ENCODE peak calls at places on chromosomes 4 and X, in six cellular contexts. One of them, this sample, is unnamed. For H3K4me1, the result is how much of the 10 kb centered on the place peaks cover.

GRCh38 chr4:149841686-149842085 is 26.0 kb upstream of the IQCM start:
- DNase-seq in mesenchymal stem cell: no peak
- DNase-seq in sigmoid colon: no peak
- DNase-seq in body of pancreas: no peak
- DNase-seq in lower lobe of right lung: no peak
- DNase-seq in left lung: no peak
- DNase-seq in this sample: no peak

GRCh38 chrX:98114026-98114425 is 1230.3 kb downstream of the RPA4 start:
- DNase-seq in lower lobe of right lung: no peak
- DNase-seq in left lung: no peak
- DNase-seq in body of pancreas: no peak
- DNase-seq in mesenchymal stem cell: no peak
- DNase-seq in sigmoid colon: no peak
- DNase-seq in this sample: no peak

GRCh38 chr4:17018013-17018412 is 119.6 kb upstream of the LDB2 start:
- DNase-seq in sigmoid colon: no peak
- DNase-seq in body of pancreas: no peak
- DNase-seq in left lung: no peak
- DNase-seq in mesenchymal stem cell: no peak
- DNase-seq in lower lobe of right lung: no peak
- DNase-seq in this sample: no peak

GRCh38 chr4:20252656-20253271 is 1.1 kb downstream of the SLIT2 start:
- DNase-seq in left lung: peak
- DNase-seq in lower lobe of right lung: peak
- DNase-seq in mesenchymal stem cell: peak
- DNase-seq in body of pancreas: peak
- DNase-seq in sigmoid colon: peak
- DNase-seq in this sample: peak

GRCh38 chr4:2818351-2818939 is 25.2 kb upstream of the ADD1 start:
- DNase-seq in mesenchymal stem cell: no peak
- DNase-seq in lower lobe of right lung: no peak
- DNase-seq in left lung: no peak
- DNase-seq in sigmoid colon: no peak
- DNase-seq in body of pancreas: no peak
- DNase-seq in this sample: no peak

GRCh38 chr4:75662626-75663025 is 10.6 kb downstream of the G3BP2 start:
- DNase-seq in mesenchymal stem cell: peak
- DNase-seq in left lung: no peak
- DNase-seq in lower lobe of right lung: no peak
- DNase-seq in body of pancreas: no peak
- DNase-seq in sigmoid colon: no peak
- DNase-seq in this sample: no peak

GRCh38 chr4:74018116-74018515 is 19.6 kb upstream of the CXCL5 start:
- DNase-seq in body of pancreas: no peak
- DNase-seq in mesenchymal stem cell: peak
- DNase-seq in sigmoid colon: no peak
- DNase-seq in lower lobe of right lung: no peak
- DNase-seq in left lung: no peak
- DNase-seq in this sample: no peak

GRCh38 chr4:169621754-169622481 is 1.5 kb downstream of the CLCN3 start:
- DNase-seq in lower lobe of right lung: no peak
- DNase-seq in sigmoid colon: no peak
- DNase-seq in left lung: no peak
- DNase-seq in body of pancreas: no peak
- DNase-seq in mesenchymal stem cell: peak
- DNase-seq in this sample: no peak

GRCh38 chr4:87118826-87119225 is 101.6 kb downstream of the KLHL8 start:
- DNase-seq in left lung: no peak
- DNase-seq in lower lobe of right lung: no peak
- DNase-seq in mesenchymal stem cell: peak
- DNase-seq in sigmoid colon: no peak
- DNase-seq in body of pancreas: no peak
- DNase-seq in this sample: no peak

GRCh38 chrX:30657542-30658238 is 4.5 kb downstream of the GK start:
- DNase-seq in mesenchymal stem cell: no peak
- DNase-seq in left lung: no peak
- DNase-seq in lower lobe of right lung: no peak
- DNase-seq in body of pancreas: no peak
- DNase-seq in sigmoid colon: no peak
- DNase-seq in this sample: no peak

GRCh38 chr4:139933541-139933940 is 220.4 kb downstream of the MAML3 start:
- DNase-seq in sigmoid colon: no peak
- DNase-seq in lower lobe of right lung: no peak
- DNase-seq in left lung: no peak
- DNase-seq in mesenchymal stem cell: no peak
- DNase-seq in body of pancreas: peak
- DNase-seq in this sample: no peak

GRCh38 chr4:184298255-184298654 is 80.6 kb upstream of the ENPP6 start:
- DNase-seq in mesenchymal stem cell: no peak
- DNase-seq in lower lobe of right lung: no peak
- DNase-seq in sigmoid colon: no peak
- DNase-seq in left lung: no peak
- DNase-seq in body of pancreas: no peak
- DNase-seq in this sample: no peak

GRCh38 chr4:22019676-22020075 is 71.1 kb upstream of the KCNIP4 start:
- DNase-seq in lower lobe of right lung: no peak
- DNase-seq in sigmoid colon: no peak
- DNase-seq in left lung: no peak
- DNase-seq in mesenchymal stem cell: no peak
- DNase-seq in body of pancreas: no peak
- DNase-seq in this sample: no peak

GRCh38 chr4:30722092-30722915 is 2.1 kb downstream of the PCDH7 start:
- DNase-seq in sigmoid colon: peak
- DNase-seq in mesenchymal stem cell: no peak
- DNase-seq in left lung: peak
- DNase-seq in body of pancreas: no peak
- DNase-seq in lower lobe of right lung: no peak
- DNase-seq in this sample: no peak

GRCh38 chr4:94451669-94452475 is at the start of gene PDLIM5:
- DNase-seq in lower lobe of right lung: peak
- DNase-seq in body of pancreas: peak
- DNase-seq in mesenchymal stem cell: peak
- DNase-seq in left lung: peak
- DNase-seq in sigmoid colon: peak
- DNase-seq in this sample: peak

GRCh38 chrX:110678591-110678990 is 117.0 kb downstream of the CHRDL1 start:
- DNase-seq in body of pancreas: no peak
- DNase-seq in lower lobe of right lung: no peak
- DNase-seq in sigmoid colon: no peak
- DNase-seq in mesenchymal stem cell: no peak
- DNase-seq in left lung: no peak
- DNase-seq in this sample: no peak

GRCh38 chr4:6356076-6356560 is 86.5 kb downstream of the WFS1 start:
- DNase-seq in sigmoid colon: no peak
- DNase-seq in left lung: no peak
- DNase-seq in body of pancreas: no peak
- DNase-seq in lower lobe of right lung: no peak
- DNase-seq in mesenchymal stem cell: no peak
- DNase-seq in this sample: no peak

GRCh38 chr4:25702848-25703247 is 47.2 kb downstream of the SLC34A2 start:
- DNase-seq in body of pancreas: no peak
- DNase-seq in sigmoid colon: no peak
- DNase-seq in lower lobe of right lung: no peak
- DNase-seq in left lung: no peak
- DNase-seq in mesenchymal stem cell: no peak
- DNase-seq in this sample: peak

GRCh38 chrX:151384807-151385206 is 12.2 kb upstream of the VMA21 start:
- DNase-seq in lower lobe of right lung: peak
- DNase-seq in sigmoid colon: no peak
- DNase-seq in mesenchymal stem cell: no peak
- DNase-seq in left lung: no peak
- DNase-seq in body of pancreas: no peak
- DNase-seq in this sample: no peak

GRCh38 chr4:91031761-91032160 is 904.6 kb downstream of the CCSER1 start:
- DNase-seq in mesenchymal stem cell: no peak
- DNase-seq in left lung: no peak
- DNase-seq in body of pancreas: no peak
- DNase-seq in lower lobe of right lung: no peak
- DNase-seq in sigmoid colon: no peak
- DNase-seq in this sample: no peak

GRCh38 chr4:169815606-169816005 is 57.9 kb upstream of the HPF1 start:
- DNase-seq in sigmoid colon: no peak
- DNase-seq in body of pancreas: no peak
- DNase-seq in lower lobe of right lung: no peak
- DNase-seq in mesenchymal stem cell: no peak
- DNase-seq in left lung: no peak
- DNase-seq in this sample: no peak

GRCh38 chrX:40773809-40774208 is 38.5 kb upstream of the MED14 start:
- DNase-seq in mesenchymal stem cell: peak
- DNase-seq in lower lobe of right lung: no peak
- DNase-seq in left lung: no peak
- DNase-seq in body of pancreas: no peak
- DNase-seq in sigmoid colon: no peak
- DNase-seq in this sample: no peak

GRCh38 chrX:72255445-72255844 is 16.6 kb upstream of the ERCC6L start:
- DNase-seq in mesenchymal stem cell: no peak
- DNase-seq in sigmoid colon: no peak
- DNase-seq in left lung: peak
- DNase-seq in body of pancreas: peak
- DNase-seq in lower lobe of right lung: peak
- DNase-seq in this sample: no peak

GRCh38 chrX:152428089-152428488 is 23.0 kb downstream of the GABRA3 start:
- DNase-seq in left lung: no peak
- DNase-seq in mesenchymal stem cell: no peak
- DNase-seq in body of pancreas: no peak
- DNase-seq in lower lobe of right lung: no peak
- DNase-seq in sigmoid colon: no peak
- DNase-seq in this sample: no peak

GRCh38 chr4:80788798-80789197 is 241.7 kb upstream of the BMP3 start:
- DNase-seq in left lung: no peak
- DNase-seq in mesenchymal stem cell: peak
- DNase-seq in sigmoid colon: no peak
- DNase-seq in lower lobe of right lung: no peak
- DNase-seq in body of pancreas: no peak
- DNase-seq in this sample: no peak

GRCh38 chrX:7191681-7192110 is 43.7 kb upstream of the PUDP start:
- DNase-seq in mesenchymal stem cell: no peak
- DNase-seq in left lung: no peak
- DNase-seq in sigmoid colon: no peak
- DNase-seq in lower lobe of right lung: no peak
- DNase-seq in body of pancreas: no peak
- DNase-seq in this sample: no peak

GRCh38 chrX:136387951-136388502 is 87.3 kb downstream of the ADGRG4 start:
- DNase-seq in sigmoid colon: no peak
- DNase-seq in left lung: no peak
- DNase-seq in lower lobe of right lung: no peak
- DNase-seq in mesenchymal stem cell: no peak
- DNase-seq in body of pancreas: no peak
- DNase-seq in this sample: no peak

GRCh38 chrX:97766496-97767095 is 882.9 kb downstream of the RPA4 start:
- DNase-seq in mesenchymal stem cell: no peak
- DNase-seq in lower lobe of right lung: no peak
- DNase-seq in body of pancreas: no peak
- DNase-seq in sigmoid colon: no peak
- DNase-seq in left lung: no peak
- DNase-seq in this sample: no peak

GRCh38 chrX:70482300-70482699 is 37.7 kb downstream of the DLG3 start:
- DNase-seq in body of pancreas: no peak
- DNase-seq in lower lobe of right lung: no peak
- DNase-seq in left lung: no peak
- DNase-seq in sigmoid colon: no peak
- DNase-seq in mesenchymal stem cell: no peak
- DNase-seq in this sample: no peak
- H3K4me1 ChIP-seq in body of pancreas: half or more
- H3K4me1 ChIP-seq in lower lobe of right lung: under half
- H3K4me1 ChIP-seq in left lung: under half
- H3K4me1 ChIP-seq in sigmoid colon: under half
- H3K4me1 ChIP-seq in mesenchymal stem cell: under half
- H3K4me1 ChIP-seq in this sample: under half

DNA sequence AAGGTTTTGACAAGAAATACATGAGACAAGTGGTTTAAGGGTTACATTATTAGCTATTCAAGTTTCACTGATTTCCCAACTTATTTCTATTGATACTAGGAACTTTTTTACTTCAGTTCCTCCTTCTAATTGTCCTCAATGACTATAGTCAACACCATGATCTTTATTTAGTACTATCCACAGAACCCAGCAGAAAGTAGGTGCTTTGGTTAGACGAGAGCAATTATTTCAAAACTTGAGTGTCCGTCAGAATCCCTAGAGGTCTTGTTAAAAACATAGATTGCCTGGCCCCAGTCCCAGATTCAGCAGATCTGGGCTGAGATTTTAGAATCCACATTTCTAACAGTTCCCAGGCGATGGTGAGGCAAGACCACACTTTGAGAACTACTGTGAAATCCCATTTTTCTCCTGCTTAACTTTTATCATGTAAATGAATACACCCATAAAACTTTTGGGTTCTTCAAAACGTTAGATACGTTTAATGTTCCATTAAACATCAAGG is 17.9 kb downstream of the EXOC1 start:
- DNase-seq in lower lobe of right lung: no peak
- DNase-seq in body of pancreas: no peak
- DNase-seq in mesenchymal stem cell: no peak
- DNase-seq in sigmoid colon: no peak
- DNase-seq in left lung: no peak
- DNase-seq in this sample: no peak
- H3K27ac ChIP-seq in lower lobe of right lung: no peak
- H3K27ac ChIP-seq in body of pancreas: no peak
- H3K27ac ChIP-seq in mesenchymal stem cell: no peak
- H3K27ac ChIP-seq in sigmoid colon: no peak
- H3K27ac ChIP-seq in left lung: no peak
- H3K27ac ChIP-seq in this sample: no peak

GRCh38 chr4:56977321-56978012 is at the start of gene NOA1:
- DNase-seq in body of pancreas: peak
- DNase-seq in lower lobe of right lung: peak
- DNase-seq in mesenchymal stem cell: peak
- DNase-seq in sigmoid colon: peak
- DNase-seq in left lung: peak
- DNase-seq in this sample: peak
- H3K4me1 ChIP-seq in body of pancreas: half or more
- H3K4me1 ChIP-seq in lower lobe of right lung: half or more
- H3K4me1 ChIP-seq in mesenchymal stem cell: under half
- H3K4me1 ChIP-seq in sigmoid colon: under half
- H3K4me1 ChIP-seq in left lung: half or more
- H3K4me1 ChIP-seq in this sample: half or more

DNA sequence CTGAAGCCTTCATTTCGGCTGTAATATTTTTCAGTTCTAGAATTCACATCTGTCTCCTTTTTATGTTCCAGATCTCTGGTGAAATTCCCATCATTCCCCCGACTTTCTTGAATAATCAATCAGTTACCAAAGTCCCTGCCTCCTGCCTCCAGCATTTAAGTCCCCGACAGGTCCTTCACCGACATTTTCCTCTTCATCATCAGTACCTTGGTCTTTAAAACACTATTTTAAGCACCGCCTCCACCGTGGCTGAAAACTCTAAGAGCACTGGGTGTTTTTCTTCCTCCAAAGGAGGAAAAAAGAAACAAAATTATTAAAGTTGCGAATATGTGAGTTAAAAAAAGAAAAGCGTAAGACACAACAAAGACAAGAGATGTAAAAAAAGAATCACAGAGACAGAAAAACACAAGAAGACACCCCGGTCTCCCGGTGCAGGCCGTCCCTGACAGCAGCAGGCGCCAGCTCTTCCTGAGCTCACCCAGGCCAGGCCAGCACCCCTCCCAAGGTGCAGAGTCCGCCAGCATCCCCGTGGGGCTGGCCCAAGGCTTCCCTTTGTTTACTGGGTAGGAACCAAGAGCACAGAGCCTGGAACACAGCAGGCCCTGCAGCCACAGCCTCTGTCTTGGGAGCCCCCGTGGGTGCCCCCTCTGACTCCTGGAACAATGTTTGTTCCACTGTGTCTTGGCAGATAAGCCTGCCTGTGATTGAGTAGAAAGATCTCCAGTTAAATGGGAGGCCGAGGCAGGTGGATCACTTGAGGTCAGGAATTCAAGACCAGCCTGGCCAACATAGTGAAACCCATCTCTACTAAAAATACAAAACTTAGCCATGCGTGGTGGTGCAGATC is 49.3 kb upstream of the CPLX1 start:
- DNase-seq in lower lobe of right lung: no peak
- DNase-seq in mesenchymal stem cell: no peak
- DNase-seq in body of pancreas: no peak
- DNase-seq in left lung: no peak
- DNase-seq in sigmoid colon: no peak
- DNase-seq in this sample: no peak
- H3K27ac ChIP-seq in lower lobe of right lung: no peak
- H3K27ac ChIP-seq in mesenchymal stem cell: no peak
- H3K27ac ChIP-seq in body of pancreas: no peak
- H3K27ac ChIP-seq in left lung: no peak
- H3K27ac ChIP-seq in sigmoid colon: no peak
- H3K27ac ChIP-seq in this sample: no peak